ENCODE peak calls at places on chromosomes 5 and 9, in eight cellular contexts. A is transverse colon, V is aorta, H is uterus, W is tibial artery, Z is lower lobe of right lung, X is sigmoid colon, B is heart left ventricle. D is an unnamed sample. For H3K27me3 and H3K36me3, the result is how much of the 10 kb centered on the place peaks cover.

GRCh38 chr9:649128-650074 is 192.1 kb upstream of the DMRT1 start:
- DNase-seq in A (no peak), V (no peak), H (no peak), W (no peak), Z (no peak), X (no peak), B (no peak), D (no peak)

GRCh38 chr9:119793272-119793671 is 424.0 kb upstream of the BRINP1 start:
- DNase-seq in A (no peak), V (no peak), H (no peak), W (no peak), Z (no peak), X (no peak), B (no peak), D (no peak)

GRCh38 chr9:110714314-110714713 is 45.7 kb downstream of the MUSK start:
- DNase-seq in A (no peak), V (no peak), H (no peak), W (no peak), Z (no peak), X (no peak), B (no peak), D (no peak)

GRCh38 chr5:73792687-73793320 is 166.8 kb downstream of the ARHGEF28 start:
- DNase-seq in A (peak), V (peak), H (peak), W (peak), Z (peak), X (peak), B (peak), D (peak)

GRCh38 chr5:67050125-67050524 is 146.5 kb downstream of the CD180 start:
- DNase-seq in A (peak), V (no peak), H (no peak), W (no peak), Z (no peak), X (no peak), B (no peak), D (no peak)

GRCh38 chr5:55232194-55232984 is 1.0 kb downstream of the CCNO start:
- DNase-seq in A (peak), V (peak), H (no peak), W (no peak), Z (peak), X (no peak), B (no peak), D (peak)

GRCh38 chr9:22173959-22174358 is 164.9 kb upstream of the CDKN2B start:
- DNase-seq in A (no peak), V (no peak), H (no peak), W (no peak), Z (no peak), X (no peak), B (no peak), D (no peak)

GRCh38 chr9:90658783-90659182 is 16.2 kb upstream of the DIRAS2 start:
- DNase-seq in A (no peak), V (no peak), H (no peak), W (no peak), Z (no peak), X (no peak), B (no peak), D (no peak)

GRCh38 chr5:14268236-14268701 is 125.1 kb downstream of the TRIO start:
- DNase-seq in A (no peak), V (peak), H (no peak), W (no peak), Z (no peak), X (no peak), B (no peak), D (no peak)

GRCh38 chr5:73120222-73121108 is at the start of gene TMEM171:
- DNase-seq in A (peak), V (no peak), H (no peak), W (no peak), Z (peak), X (no peak), B (no peak), D (no peak)

GRCh38 chr9:111926421-111926875 is 29.8 kb downstream of the UGCG start:
- DNase-seq in A (peak), V (peak), H (no peak), W (peak), Z (peak), X (peak), B (no peak), D (peak)

GRCh38 chr5:171442287-171443042 is 23.0 kb downstream of the FGF18 start:
- DNase-seq in A (no peak), V (no peak), H (no peak), W (no peak), Z (no peak), X (no peak), B (no peak), D (peak)

GRCh38 chr5:171450423-171451246 is 31.2 kb downstream of the FGF18 start:
- DNase-seq in A (peak), V (peak), H (peak), W (peak), Z (peak), X (peak), B (peak), D (peak)

GRCh38 chr5:171444582-171444981 is 25.1 kb downstream of the FGF18 start:
- DNase-seq in A (no peak), V (no peak), H (no peak), W (no peak), Z (no peak), X (no peak), B (no peak), D (no peak)

GRCh38 chr5:171449426-171449825 is 30.0 kb downstream of the FGF18 start:
- DNase-seq in A (no peak), V (no peak), H (no peak), W (no peak), Z (no peak), X (no peak), B (no peak), D (no peak)

GRCh38 chr5:171445910-171446516 is 26.6 kb downstream of the FGF18 start:
- DNase-seq in A (no peak), V (peak), H (peak), W (peak), Z (no peak), X (peak), B (no peak), D (peak)
- H3K27ac ChIP-seq in A (no peak), V (no peak), H (no peak), W (no peak), Z (no peak), X (peak), B (no peak), D (peak)

GRCh38 chr5:959581-960531 is 48.7 kb upstream of the NKD2 start:
- DNase-seq in A (no peak), V (peak), H (no peak), W (no peak), Z (no peak), X (no peak), B (no peak), D (no peak)
- H3K27me3 ChIP-seq in A (under half), V (under half), H (under half), W (under half), Z (under half), X (under half), B (under half), D (half or more)

DNA sequence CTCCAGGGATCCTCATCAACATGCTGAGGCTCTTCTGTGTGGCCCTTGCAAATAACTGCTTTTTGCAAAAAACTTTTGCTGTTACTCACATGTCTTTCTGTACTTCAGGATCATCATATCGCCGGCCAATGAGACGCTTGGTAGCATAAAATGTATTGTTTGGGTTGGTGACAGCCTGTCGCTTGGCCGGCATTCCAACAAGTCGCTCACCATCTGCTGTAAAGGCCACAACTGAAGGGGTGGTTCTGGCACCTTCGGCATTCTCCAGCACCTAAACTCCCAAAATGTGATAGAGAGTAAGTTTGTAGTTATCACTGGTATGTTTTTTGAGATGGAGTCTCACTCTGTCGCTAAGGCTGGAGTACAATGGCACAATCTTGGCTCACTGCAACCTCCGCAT is 4.3 kb downstream of the HSPA9 start:
- DNase-seq in A (no peak), V (no peak), H (no peak), W (no peak), Z (no peak), X (no peak), B (no peak), D (no peak)
- H3K36me3 ChIP-seq in A (under half), V (under half), H (under half), W (half or more), Z (half or more), X (half or more), B (half or more), D (half or more)

GRCh38 chr5:123879071-123879470 is 367.1 kb downstream of the CSNK1G3 start:
- DNase-seq in A (no peak), V (no peak), H (no peak), W (no peak), Z (no peak), X (no peak), B (no peak), D (no peak)

GRCh38 chr5:123875444-123876264 is 363.7 kb downstream of the CSNK1G3 start:
- DNase-seq in A (peak), V (no peak), H (no peak), W (no peak), Z (no peak), X (no peak), B (no peak), D (no peak)

GRCh38 chr5:123876265-123876790 is 364.4 kb downstream of the CSNK1G3 start:
- DNase-seq in A (no peak), V (no peak), H (no peak), W (no peak), Z (no peak), X (no peak), B (no peak), D (no peak)

GRCh38 chr5:123871373-123871772 is 359.4 kb downstream of the CSNK1G3 start:
- DNase-seq in A (no peak), V (no peak), H (no peak), W (no peak), Z (no peak), X (no peak), B (no peak), D (no peak)

DNA sequence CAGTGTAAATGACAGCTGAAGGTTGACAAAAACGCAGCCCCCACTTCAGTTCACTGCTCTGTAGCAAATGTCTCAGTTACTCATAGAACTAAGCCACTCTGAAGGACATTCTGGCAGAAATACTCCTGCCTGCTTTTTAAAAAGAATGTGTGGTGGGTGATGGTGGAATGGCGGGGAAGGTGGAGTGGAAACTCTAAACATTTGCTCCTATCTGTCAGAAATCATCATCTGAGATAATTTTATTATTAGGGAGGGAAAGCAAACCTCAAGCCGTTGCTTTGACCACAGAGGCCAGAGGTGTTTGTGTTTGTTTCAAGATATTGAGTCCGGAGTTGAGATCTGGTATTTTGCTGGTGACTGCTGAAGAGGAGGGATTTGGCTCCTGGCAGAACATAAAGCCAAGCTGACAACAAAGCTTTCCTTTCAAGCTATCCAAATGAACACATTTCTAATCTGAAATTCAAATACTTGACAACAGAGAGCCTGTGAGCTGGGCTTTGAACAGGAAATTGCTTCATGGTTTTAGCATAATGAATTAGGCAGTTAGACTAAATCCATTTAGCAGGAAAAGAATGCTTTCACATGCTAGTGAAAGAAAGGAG is 362.7 kb downstream of the CSNK1G3 start:
- DNase-seq in A (no peak), V (no peak), H (no peak), W (no peak), Z (no peak), X (no peak), B (no peak), D (no peak)
- H3K27ac ChIP-seq in A (no peak), V (no peak), H (no peak), W (no peak), Z (no peak), X (no peak), B (no peak), D (peak)

GRCh38 chr5:135445306-135445940 is 1.7 kb downstream of the DCANP1 start:
- DNase-seq in A (no peak), V (no peak), H (no peak), W (no peak), Z (no peak), X (peak), B (peak), D (no peak)
- H3K27me3 ChIP-seq in A (under half), V (under half), H (under half), W (under half), Z (under half), X (under half), B (under half), D (under half)

DNA sequence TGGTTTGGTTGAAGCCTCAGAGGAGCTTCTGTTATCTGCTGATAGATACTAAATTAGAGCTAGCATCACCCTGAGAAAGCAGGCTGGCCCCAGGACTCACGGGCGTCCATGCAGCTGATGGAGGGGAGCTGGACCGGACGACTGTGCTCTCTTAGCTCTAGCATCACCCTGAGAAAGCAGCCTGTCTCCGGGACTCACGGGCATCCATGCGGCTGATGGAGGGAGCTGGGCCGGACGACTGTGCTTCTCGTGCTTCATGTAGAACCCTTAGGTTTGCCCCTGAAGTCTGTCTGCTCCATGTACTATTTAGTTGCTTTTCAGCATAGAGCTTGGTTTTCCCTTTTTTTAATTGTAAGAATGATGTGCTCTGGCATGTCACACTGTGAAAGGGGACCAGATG is 16.3 kb upstream of the LTC4S start:
- DNase-seq in A (no peak), V (no peak), H (no peak), W (no peak), Z (no peak), X (no peak), B (no peak), D (no peak)
- H3K36me3 ChIP-seq in A (under half), V (under half), H (under half), W (half or more), Z (half or more), X (under half), B (under half), D (half or more)

GRCh38 chr9:79809477-79809876 is 237.7 kb downstream of the TLE4 start:
- DNase-seq in A (no peak), V (no peak), H (no peak), W (no peak), Z (no peak), X (no peak), B (no peak), D (no peak)

GRCh38 chr9:79813262-79813646 is 241.5 kb downstream of the TLE4 start:
- DNase-seq in A (no peak), V (no peak), H (no peak), W (no peak), Z (no peak), X (no peak), B (no peak), D (no peak)

GRCh38 chr9:79812507-79813261 is 240.9 kb downstream of the TLE4 start:
- DNase-seq in A (no peak), V (no peak), H (no peak), W (no peak), Z (no peak), X (no peak), B (no peak), D (no peak)

GRCh38 chr9:79809931-79810330 is 238.2 kb downstream of the TLE4 start:
- DNase-seq in A (no peak), V (no peak), H (no peak), W (no peak), Z (no peak), X (no peak), B (no peak), D (no peak)

DNA sequence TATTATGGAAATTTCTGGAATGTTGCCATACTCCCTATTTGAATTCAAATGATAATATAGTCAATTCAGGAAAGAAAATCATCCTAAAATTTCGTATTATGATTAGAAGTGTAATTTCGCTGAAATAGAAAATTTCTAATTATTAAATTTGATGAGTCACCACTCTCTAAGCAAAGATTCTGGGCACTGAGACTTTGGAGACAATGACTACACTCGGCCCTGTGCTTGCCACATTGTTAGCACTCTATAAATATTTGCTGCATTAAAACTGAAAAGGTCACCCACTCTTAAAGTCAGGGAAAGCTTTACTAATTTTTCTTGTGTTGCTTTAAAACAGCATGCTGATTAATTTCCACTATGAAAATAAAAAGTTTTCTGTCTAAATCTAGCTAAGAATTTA is 240.3 kb downstream of the TLE4 start:
- DNase-seq in A (no peak), V (no peak), H (no peak), W (no peak), Z (no peak), X (no peak), B (no peak), D (no peak)
- H3K27ac ChIP-seq in A (no peak), V (no peak), H (no peak), W (no peak), Z (no peak), X (peak), B (no peak), D (no peak)

DNA sequence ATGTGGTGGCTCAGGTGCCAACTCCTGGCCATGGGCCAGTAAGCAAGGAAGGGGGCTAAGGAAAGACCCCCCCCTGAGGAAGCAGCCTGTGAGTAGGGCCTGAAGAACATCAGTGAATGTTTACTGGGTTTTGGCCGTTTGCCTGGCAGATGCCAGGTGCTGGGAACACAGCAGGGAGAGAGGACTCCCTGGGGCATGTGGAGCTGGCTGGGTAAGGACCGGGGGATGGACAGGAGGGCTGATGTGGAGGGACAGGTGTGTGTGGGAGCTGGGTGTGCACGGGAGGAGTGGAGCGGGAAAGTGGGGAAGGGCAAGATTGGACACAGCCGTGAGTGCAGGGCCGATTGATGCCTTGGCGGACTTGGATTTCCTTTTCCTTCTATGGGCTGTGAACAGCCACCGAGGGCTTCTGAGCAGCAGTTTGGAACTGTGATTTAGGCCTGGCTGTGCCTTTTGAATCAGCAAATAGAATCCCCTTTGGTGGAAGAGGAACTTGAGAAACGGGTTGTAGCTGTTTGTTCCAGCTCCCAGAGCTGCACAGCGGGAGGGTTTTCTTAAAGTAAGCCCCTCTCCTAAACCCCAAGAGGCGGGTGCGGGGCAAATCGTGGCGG is 3.1 kb downstream of the HMCN2 start:
- DNase-seq in A (no peak), V (no peak), H (no peak), W (no peak), Z (no peak), X (peak), B (no peak), D (no peak)
- H3K27me3 ChIP-seq in A (under half), V (under half), H (under half), W (half or more), Z (under half), X (under half), B (under half), D (half or more)